ENCODE peak calls at places on chromosome 17, in six cellular contexts. Q is foreskin fibroblast, T is PC-9, L is AG10803, K is left ventricle myocardium inferior, I is GM13976. J is an unnamed sample.

GRCh38 chr17:41527076-41528023 is 758 bp downstream of the KRT19 start:
- DNase-seq in T (no peak), Q (no peak), I (no peak), L (no peak), K (no peak), J (no peak)

GRCh38 chr17:37359682-37360188 is 16.1 kb upstream of the C17orf78 start:
- DNase-seq in I (no peak), T (no peak), Q (peak; percentile 24), L (peak; percentile 37), K (no peak), J (no peak)

GRCh38 chr17:1173456-1174370 is 6.1 kb downstream of the ABR start:
- DNase-seq in L (no peak), K (no peak), Q (no peak), T (no peak), I (no peak), J (no peak)

GRCh38 chr17:80701730-80702129 is 157.1 kb downstream of the RPTOR start:
- DNase-seq in Q (no peak), L (no peak), K (no peak), T (no peak), I (no peak), J (no peak)

GRCh38 chr17:71071837-71072236 is 902.5 kb downstream of the KCNJ2 start:
- DNase-seq in I (no peak), T (peak; percentile 94), Q (peak; percentile 97), L (peak; percentile 92), K (no peak), J (no peak)

GRCh38 chr17:57898487-57899311 is 48.9 kb upstream of the MRPS23 start:
- DNase-seq in K (peak; percentile 85), T (no peak), L (peak; percentile 86), I (no peak), Q (peak; percentile 51), J (no peak)

GRCh38 chr17:55238931-55239297 is 25.8 kb upstream of the HLF start:
- DNase-seq in Q (no peak), L (no peak), T (no peak), K (no peak), I (no peak), J (no peak)

GRCh38 chr17:71963341-71963740 is 157.5 kb upstream of the SOX9 start:
- DNase-seq in I (no peak), T (no peak), K (no peak), Q (no peak), L (no peak), J (no peak)

GRCh38 chr17:78789663-78790181 is 7.6 kb upstream of the CYTH1 start:
- DNase-seq in L (peak; percentile 88), I (no peak), K (peak; percentile 86), T (no peak), Q (peak; percentile 60), J (peak; percentile 45)

GRCh38 chr17:50534222-50534978 is 1.9 kb downstream of the EPN3 start:
- DNase-seq in K (no peak), L (no peak), I (no peak), T (peak; percentile 79), Q (no peak), J (no peak)
- TF ChIP-seq CTCF in K (peak; percentile 52), L (peak; percentile 18), I (no peak), T (peak; percentile 72), Q (no peak), J (peak; percentile 55)

DNA sequence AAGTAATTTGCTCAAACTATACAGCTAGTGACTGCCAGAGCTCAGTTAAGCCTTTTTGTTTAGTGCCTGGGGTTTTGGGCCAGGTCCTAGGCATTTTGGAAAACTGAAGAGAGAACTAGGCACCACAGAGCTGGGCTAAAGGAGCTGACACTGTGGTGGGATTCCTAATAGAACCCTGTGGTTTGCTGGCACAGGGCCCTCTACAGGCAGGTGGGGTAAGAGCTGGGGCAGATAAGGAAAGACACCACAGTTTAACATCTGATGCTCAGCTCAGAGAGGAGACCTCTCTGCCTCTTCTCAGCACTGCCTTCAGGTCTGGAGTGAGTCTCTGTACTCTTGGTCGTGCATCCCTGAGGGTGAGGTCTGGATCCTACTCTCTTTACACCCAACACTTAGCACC is 121.2 kb downstream of the SNX11 start:
- DNase-seq in T (no peak), K (no peak), I (no peak), Q (no peak), L (no peak), J (no peak)
- TF ChIP-seq CTCF in T (no peak), K (no peak), I (no peak), Q (no peak), L (no peak), J (no peak)

GRCh38 chr17:42566873-42567573 is at the start of gene MLX:
- DNase-seq in L (peak; percentile 86), T (peak; percentile 74), Q (peak; percentile 88), K (peak; percentile 96), I (peak; percentile 100), J (peak; percentile 66)
- TF ChIP-seq CTCF in L (no peak), T (no peak), Q (no peak), K (peak; percentile 16), I (no peak), J (no peak)

DNA sequence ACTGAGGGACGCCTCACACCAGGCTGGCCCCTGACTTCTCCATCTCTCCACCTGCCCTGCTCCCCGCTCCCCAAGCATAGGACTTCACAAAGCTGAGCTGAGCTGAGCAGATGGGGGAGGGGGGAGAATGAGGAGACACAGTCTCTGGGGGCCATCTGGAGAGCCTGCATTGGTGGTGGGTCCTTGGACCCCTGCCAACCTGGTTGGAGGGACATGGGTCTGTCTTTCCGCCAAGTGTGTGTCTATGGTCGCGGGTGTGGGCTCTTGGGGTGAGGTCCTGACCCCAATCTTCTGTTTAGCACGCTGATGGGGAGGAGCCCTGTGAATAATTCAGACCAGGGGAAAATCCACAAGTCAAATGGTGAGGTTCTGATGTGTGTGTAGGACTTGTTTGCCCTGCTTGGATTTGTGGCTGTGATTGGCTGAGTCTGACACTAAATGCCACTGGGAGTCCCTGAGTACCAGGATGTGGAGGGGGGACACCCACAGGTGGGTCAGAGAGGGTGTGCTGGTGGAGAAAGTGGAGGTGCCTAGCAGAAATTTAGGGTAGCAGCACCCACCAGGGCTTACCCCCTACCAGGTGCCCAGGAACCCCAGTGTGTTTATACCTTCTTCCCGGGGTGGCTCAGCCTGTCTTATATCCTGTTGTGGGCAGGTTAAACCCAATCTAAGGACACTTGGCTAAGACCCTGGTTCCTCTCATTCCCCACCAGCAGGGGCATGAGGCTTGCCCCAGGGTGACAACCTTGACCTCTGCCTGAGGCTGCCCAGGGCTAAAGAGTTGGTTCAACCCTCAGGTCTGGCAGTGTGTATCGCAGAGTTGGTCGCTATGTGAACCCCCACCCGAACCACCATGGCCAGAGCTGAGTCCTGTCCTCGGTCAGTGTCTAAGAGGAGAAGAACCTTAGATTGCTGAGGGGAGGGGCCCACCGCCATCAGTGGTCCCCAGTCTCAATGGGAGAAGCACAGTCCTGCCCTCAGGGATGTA is 2.1 kb downstream of the FMNL1 start:
- DNase-seq in Q (no peak), I (no peak), L (no peak), K (no peak), T (no peak), J (no peak)
- TF ChIP-seq CTCF in Q (no peak), I (no peak), L (no peak), K (no peak), T (no peak), J (no peak)

DNA sequence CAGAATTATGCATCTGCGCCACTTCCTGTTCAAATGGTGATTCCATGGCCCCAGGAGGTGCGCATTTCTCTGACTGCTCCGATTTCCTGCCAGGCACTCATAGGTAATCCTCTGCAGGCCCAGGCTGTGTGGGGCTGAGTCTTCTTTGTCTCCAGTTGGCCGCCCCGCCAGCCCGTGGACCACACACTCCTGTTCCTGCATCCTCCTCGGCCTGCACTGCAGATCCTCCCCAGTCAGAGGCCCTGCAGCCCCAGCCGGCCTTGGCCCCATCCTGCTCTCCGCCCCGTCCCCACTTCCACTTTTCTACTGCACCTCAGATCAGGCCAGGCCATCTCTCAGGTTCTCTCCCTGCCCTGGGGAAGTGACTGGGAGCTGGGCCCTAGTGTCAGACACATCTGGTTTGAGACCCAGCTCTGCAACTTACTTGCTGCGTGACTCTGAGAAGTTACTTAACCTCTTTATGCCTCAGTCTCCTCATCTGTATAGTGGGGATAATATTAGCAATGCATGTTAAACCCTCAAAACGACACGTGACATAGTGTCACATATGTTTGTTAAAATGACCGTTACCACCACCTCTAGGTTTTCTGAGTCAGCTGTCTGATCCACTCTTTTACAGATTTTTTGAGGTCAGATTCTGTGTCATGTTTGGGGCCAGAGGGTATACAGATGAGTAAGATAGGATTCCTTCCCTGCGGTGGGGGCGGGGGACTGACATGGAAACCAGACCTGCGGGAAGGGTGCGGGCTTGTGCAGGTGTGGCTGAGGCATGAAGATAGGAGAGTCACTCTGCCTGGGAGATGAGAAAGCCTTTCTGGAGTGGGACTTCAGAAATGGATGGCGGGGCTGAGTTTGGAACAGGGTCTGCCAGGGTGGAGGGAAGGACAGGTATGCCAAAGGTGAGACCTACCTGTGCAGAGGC is 12.8 kb downstream of the RAB11FIP4 start:
- DNase-seq in Q (no peak), K (no peak), T (no peak), L (no peak), I (peak; percentile 26), J (no peak)
- TF ChIP-seq CTCF in Q (no peak), K (no peak), T (no peak), L (no peak), I (no peak), J (no peak)

GRCh38 chr17:27354051-27354490 is 60.2 kb downstream of the WSB1 start:
- DNase-seq in Q (no peak), K (no peak), T (no peak), L (no peak), I (peak; percentile 47), J (no peak)

GRCh38 chr17:27349540-27350021 is 55.7 kb downstream of the WSB1 start:
- DNase-seq in T (no peak), I (no peak), L (no peak), K (no peak), Q (no peak), J (no peak)

GRCh38 chr17:27352481-27353460 is 58.9 kb downstream of the WSB1 start:
- DNase-seq in K (no peak), Q (no peak), I (no peak), T (no peak), L (no peak), J (no peak)

GRCh38 chr17:27353469-27354050 is 59.6 kb downstream of the WSB1 start:
- DNase-seq in T (peak; percentile 76), L (peak; percentile 92), Q (peak; percentile 93), I (peak; percentile 98), K (peak; percentile 92), J (peak; percentile 49)

GRCh38 chr17:27351741-27352140 is 57.8 kb downstream of the WSB1 start:
- DNase-seq in Q (no peak), I (no peak), L (peak; percentile 64), K (no peak), T (no peak), J (no peak)
- TF ChIP-seq CTCF in Q (no peak), I (no peak), L (peak; percentile 3), K (no peak), T (no peak), J (no peak)

GRCh38 chr17:7825206-7825980 is 8.6 kb upstream of the KDM6B start:
- DNase-seq in I (no peak), T (no peak), Q (no peak), K (no peak), L (peak; percentile 61), J (no peak)
- TF ChIP-seq CTCF in I (no peak), T (no peak), Q (no peak), K (peak; percentile 18), L (peak; percentile 11), J (peak; percentile 39)

J was measured in LNCaP clone FGC.